ENCODE peak calls at places on chromosomes 16 and 17, in five cellular contexts. One of them, this sample, is unnamed.

GRCh38 chr17:60284709-60285108 is 107.2 kb downstream of the USP32 start:
- DNase-seq in activated CD4-positive, CD25-positive, alpha-beta regulatory T cell: no peak
- DNase-seq in AG08395: no peak
- DNase-seq in heart left ventricle: no peak
- DNase-seq in cardiac muscle cell: no peak
- DNase-seq in this sample: no peak

GRCh38 chr17:28828294-28829040 is 14.1 kb downstream of the FAM222B start:
- DNase-seq in activated CD4-positive, CD25-positive, alpha-beta regulatory T cell: no peak
- DNase-seq in heart left ventricle: peak; percentile 19
- DNase-seq in cardiac muscle cell: no peak
- DNase-seq in AG08395: peak; percentile 36
- DNase-seq in this sample: no peak

GRCh38 chr17:55433629-55434422 is 12.2 kb upstream of the MMD start:
- DNase-seq in heart left ventricle: no peak
- DNase-seq in activated CD4-positive, CD25-positive, alpha-beta regulatory T cell: no peak
- DNase-seq in AG08395: peak; percentile 89
- DNase-seq in cardiac muscle cell: no peak
- DNase-seq in this sample: peak; percentile 89

GRCh38 chr16:87548086-87548485 is 54.2 kb upstream of the JPH3 start:
- DNase-seq in AG08395: no peak
- DNase-seq in cardiac muscle cell: no peak
- DNase-seq in activated CD4-positive, CD25-positive, alpha-beta regulatory T cell: no peak
- DNase-seq in heart left ventricle: no peak
- DNase-seq in this sample: no peak

GRCh38 chr16:80055831-80056230 is 455.3 kb upstream of the MAF start:
- DNase-seq in heart left ventricle: no peak
- DNase-seq in activated CD4-positive, CD25-positive, alpha-beta regulatory T cell: no peak
- DNase-seq in AG08395: no peak
- DNase-seq in cardiac muscle cell: no peak
- DNase-seq in this sample: no peak

GRCh38 chr16:24758986-24759385 is 29.5 kb downstream of the TNRC6A start:
- DNase-seq in cardiac muscle cell: no peak
- DNase-seq in AG08395: no peak
- DNase-seq in activated CD4-positive, CD25-positive, alpha-beta regulatory T cell: no peak
- DNase-seq in heart left ventricle: no peak
- DNase-seq in this sample: no peak

GRCh38 chr17:71118039-71118438 is 948.7 kb downstream of the KCNJ2 start:
- DNase-seq in cardiac muscle cell: peak; percentile 2
- DNase-seq in AG08395: peak; percentile 10
- DNase-seq in activated CD4-positive, CD25-positive, alpha-beta regulatory T cell: no peak
- DNase-seq in heart left ventricle: no peak
- DNase-seq in this sample: no peak

GRCh38 chr17:41812176-41813038 is at the start of gene FKBP10:
- DNase-seq in heart left ventricle: peak; percentile 79
- DNase-seq in activated CD4-positive, CD25-positive, alpha-beta regulatory T cell: no peak
- DNase-seq in cardiac muscle cell: peak; percentile 97
- DNase-seq in AG08395: peak; percentile 93
- DNase-seq in this sample: peak; percentile 83

GRCh38 chr16:2337431-2338296 is 2.9 kb downstream of the ABCA3 start:
- DNase-seq in AG08395: no peak
- DNase-seq in cardiac muscle cell: no peak
- DNase-seq in heart left ventricle: no peak
- DNase-seq in activated CD4-positive, CD25-positive, alpha-beta regulatory T cell: no peak
- DNase-seq in this sample: no peak

GRCh38 chr17:17514993-17515920 is 19.1 kb upstream of the RASD1 start:
- DNase-seq in heart left ventricle: peak; percentile 42
- DNase-seq in AG08395: peak; percentile 49
- DNase-seq in activated CD4-positive, CD25-positive, alpha-beta regulatory T cell: no peak
- DNase-seq in cardiac muscle cell: no peak
- DNase-seq in this sample: peak; percentile 96

GRCh38 chr17:83137523-83137922 is 58.1 kb downstream of the METRNL start:
- DNase-seq in cardiac muscle cell: no peak
- DNase-seq in AG08395: no peak
- DNase-seq in activated CD4-positive, CD25-positive, alpha-beta regulatory T cell: no peak
- DNase-seq in heart left ventricle: no peak
- DNase-seq in this sample: no peak

GRCh38 chr17:2137342-2138098 is 82.6 kb downstream of the HIC1 start:
- DNase-seq in AG08395: peak; percentile 88
- DNase-seq in heart left ventricle: no peak
- DNase-seq in cardiac muscle cell: no peak
- DNase-seq in activated CD4-positive, CD25-positive, alpha-beta regulatory T cell: no peak
- DNase-seq in this sample: no peak

GRCh38 chr16:87556941-87557459 is 45.3 kb upstream of the JPH3 start:
- DNase-seq in heart left ventricle: peak; percentile 81
- DNase-seq in activated CD4-positive, CD25-positive, alpha-beta regulatory T cell: no peak
- DNase-seq in cardiac muscle cell: peak; percentile 83
- DNase-seq in AG08395: peak; percentile 58
- DNase-seq in this sample: no peak

GRCh38 chr17:7070712-7071111 is 9.3 kb downstream of the CLEC10A start:
- DNase-seq in AG08395: no peak
- DNase-seq in activated CD4-positive, CD25-positive, alpha-beta regulatory T cell: no peak
- DNase-seq in cardiac muscle cell: no peak
- DNase-seq in heart left ventricle: no peak
- DNase-seq in this sample: no peak

GRCh38 chr17:42054101-42054500 is 3.7 kb upstream of the C17orf113 start:
- DNase-seq in AG08395: no peak
- DNase-seq in activated CD4-positive, CD25-positive, alpha-beta regulatory T cell: no peak
- DNase-seq in cardiac muscle cell: no peak
- DNase-seq in heart left ventricle: no peak
- DNase-seq in this sample: no peak

GRCh38 chr17:7294614-7295153 is at the start of gene YBX2:
- DNase-seq in cardiac muscle cell: peak; percentile 96
- DNase-seq in AG08395: peak; percentile 51
- DNase-seq in activated CD4-positive, CD25-positive, alpha-beta regulatory T cell: peak; percentile 26
- DNase-seq in heart left ventricle: peak; percentile 86
- DNase-seq in this sample: no peak

GRCh38 chr16:84864266-84864955 is 44.6 kb downstream of the CRISPLD2 start:
- DNase-seq in heart left ventricle: peak; percentile 31
- DNase-seq in cardiac muscle cell: no peak
- DNase-seq in AG08395: no peak
- DNase-seq in activated CD4-positive, CD25-positive, alpha-beta regulatory T cell: no peak
- DNase-seq in this sample: no peak

GRCh38 chr17:44200478-44201155 is 933 bp upstream of the ATXN7L3 start:
- DNase-seq in AG08395: no peak
- DNase-seq in heart left ventricle: no peak
- DNase-seq in activated CD4-positive, CD25-positive, alpha-beta regulatory T cell: no peak
- DNase-seq in cardiac muscle cell: peak; percentile 80
- DNase-seq in this sample: no peak

GRCh38 chr17:12987120-12987519 is 30.7 kb downstream of the ELAC2 start:
- DNase-seq in AG08395: no peak
- DNase-seq in heart left ventricle: no peak
- DNase-seq in activated CD4-positive, CD25-positive, alpha-beta regulatory T cell: no peak
- DNase-seq in cardiac muscle cell: no peak
- DNase-seq in this sample: no peak